ENCODE peak calls at places on chromosomes 13 and 19, in nine cellular contexts. One of them, this sample, is unnamed.
A peak's percentile ranks its signal among the peaks of the same experiment; 100 is the strongest.

GRCh38 chr19:13396256-13397080 is 109.8 kb downstream of the CACNA1A start:
- DNase-seq in epithelial cell of prostate: no peak
- DNase-seq in anterior cingulate cortex: peak; percentile 5
- DNase-seq in choroid plexus epithelial cell: peak; percentile 41
- DNase-seq in skeletal muscle cell: peak; percentile 64
- DNase-seq in activated naive CD4-positive, alpha-beta T cell treated with anti-CD3 and anti-CD28 coated beads for 36 hours: peak; percentile 6
- DNase-seq in NCI-H774: no peak
- DNase-seq in activated effector memory CD4-positive, alpha-beta T cell treated with Interleukin-2 at 50 U/mL for 16 hours: no peak
- DNase-seq in neural progenitor cell: peak; percentile 83
- DNase-seq in this sample: peak; percentile 20

GRCh38 chr19:13401388-13401787 is 104.9 kb downstream of the CACNA1A start:
- DNase-seq in activated naive CD4-positive, alpha-beta T cell treated with anti-CD3 and anti-CD28 coated beads for 36 hours: peak; percentile 7
- DNase-seq in anterior cingulate cortex: no peak
- DNase-seq in neural progenitor cell: no peak
- DNase-seq in activated effector memory CD4-positive, alpha-beta T cell treated with Interleukin-2 at 50 U/mL for 16 hours: no peak
- DNase-seq in skeletal muscle cell: no peak
- DNase-seq in choroid plexus epithelial cell: peak; percentile 20
- DNase-seq in NCI-H774: no peak
- DNase-seq in epithelial cell of prostate: no peak
- DNase-seq in this sample: no peak

GRCh38 chr19:29292146-29292545 is 79.2 kb upstream of the UQCRFS1 start:
- DNase-seq in anterior cingulate cortex: no peak
- DNase-seq in skeletal muscle cell: no peak
- DNase-seq in NCI-H774: no peak
- DNase-seq in activated effector memory CD4-positive, alpha-beta T cell treated with Interleukin-2 at 50 U/mL for 16 hours: no peak
- DNase-seq in neural progenitor cell: no peak
- DNase-seq in choroid plexus epithelial cell: no peak
- DNase-seq in epithelial cell of prostate: no peak
- DNase-seq in activated naive CD4-positive, alpha-beta T cell treated with anti-CD3 and anti-CD28 coated beads for 36 hours: no peak
- DNase-seq in this sample: no peak

GRCh38 chr13:88235441-88235840 is 564.3 kb downstream of the SLITRK5 start:
- DNase-seq in anterior cingulate cortex: no peak
- DNase-seq in epithelial cell of prostate: no peak
- DNase-seq in choroid plexus epithelial cell: no peak
- DNase-seq in activated naive CD4-positive, alpha-beta T cell treated with anti-CD3 and anti-CD28 coated beads for 36 hours: no peak
- DNase-seq in NCI-H774: no peak
- DNase-seq in skeletal muscle cell: no peak
- DNase-seq in neural progenitor cell: no peak
- DNase-seq in activated effector memory CD4-positive, alpha-beta T cell treated with Interleukin-2 at 50 U/mL for 16 hours: no peak
- DNase-seq in this sample: no peak

GRCh38 chr19:2982983-2983350 is 5.6 kb downstream of the TLE6 start:
- DNase-seq in neural progenitor cell: peak; percentile 42
- DNase-seq in choroid plexus epithelial cell: peak; percentile 87
- DNase-seq in epithelial cell of prostate: no peak
- DNase-seq in activated naive CD4-positive, alpha-beta T cell treated with anti-CD3 and anti-CD28 coated beads for 36 hours: no peak
- DNase-seq in NCI-H774: peak; percentile 48
- DNase-seq in skeletal muscle cell: peak; percentile 82
- DNase-seq in anterior cingulate cortex: peak; percentile 59
- DNase-seq in activated effector memory CD4-positive, alpha-beta T cell treated with Interleukin-2 at 50 U/mL for 16 hours: no peak
- DNase-seq in this sample: peak; percentile 89

GRCh38 chr13:110590577-110590976 is 24.8 kb upstream of the NAXD start:
- DNase-seq in choroid plexus epithelial cell: no peak
- DNase-seq in skeletal muscle cell: no peak
- DNase-seq in activated naive CD4-positive, alpha-beta T cell treated with anti-CD3 and anti-CD28 coated beads for 36 hours: no peak
- DNase-seq in anterior cingulate cortex: no peak
- DNase-seq in epithelial cell of prostate: no peak
- DNase-seq in activated effector memory CD4-positive, alpha-beta T cell treated with Interleukin-2 at 50 U/mL for 16 hours: no peak
- DNase-seq in NCI-H774: no peak
- DNase-seq in neural progenitor cell: no peak
- DNase-seq in this sample: no peak

GRCh38 chr19:35757231-35757748 is 461 bp upstream of the HSPB6 start:
- DNase-seq in NCI-H774: peak; percentile 63
- DNase-seq in epithelial cell of prostate: no peak
- DNase-seq in choroid plexus epithelial cell: peak; percentile 99
- DNase-seq in activated naive CD4-positive, alpha-beta T cell treated with anti-CD3 and anti-CD28 coated beads for 36 hours: peak; percentile 56
- DNase-seq in neural progenitor cell: peak; percentile 66
- DNase-seq in anterior cingulate cortex: no peak
- DNase-seq in skeletal muscle cell: peak; percentile 98
- DNase-seq in activated effector memory CD4-positive, alpha-beta T cell treated with Interleukin-2 at 50 U/mL for 16 hours: no peak
- DNase-seq in this sample: peak; percentile 87

GRCh38 chr13:100887729-100888151 is 213.1 kb upstream of the TMTC4 start:
- DNase-seq in activated effector memory CD4-positive, alpha-beta T cell treated with Interleukin-2 at 50 U/mL for 16 hours: no peak
- DNase-seq in NCI-H774: no peak
- DNase-seq in neural progenitor cell: no peak
- DNase-seq in activated naive CD4-positive, alpha-beta T cell treated with anti-CD3 and anti-CD28 coated beads for 36 hours: no peak
- DNase-seq in choroid plexus epithelial cell: peak; percentile 73
- DNase-seq in anterior cingulate cortex: no peak
- DNase-seq in epithelial cell of prostate: no peak
- DNase-seq in skeletal muscle cell: peak; percentile 85
- DNase-seq in this sample: no peak

GRCh38 chr13:99352351-99353271 is 45.4 kb upstream of the GPR183 start:
- DNase-seq in choroid plexus epithelial cell: no peak
- DNase-seq in neural progenitor cell: no peak
- DNase-seq in skeletal muscle cell: no peak
- DNase-seq in NCI-H774: no peak
- DNase-seq in activated effector memory CD4-positive, alpha-beta T cell treated with Interleukin-2 at 50 U/mL for 16 hours: no peak
- DNase-seq in activated naive CD4-positive, alpha-beta T cell treated with anti-CD3 and anti-CD28 coated beads for 36 hours: peak; percentile 64
- DNase-seq in epithelial cell of prostate: no peak
- DNase-seq in anterior cingulate cortex: no peak
- DNase-seq in this sample: no peak

GRCh38 chr19:5718032-5718578 is 1.8 kb downstream of the LONP1 start:
- DNase-seq in anterior cingulate cortex: no peak
- DNase-seq in epithelial cell of prostate: no peak
- DNase-seq in skeletal muscle cell: peak; percentile 17
- DNase-seq in activated naive CD4-positive, alpha-beta T cell treated with anti-CD3 and anti-CD28 coated beads for 36 hours: peak; percentile 72
- DNase-seq in activated effector memory CD4-positive, alpha-beta T cell treated with Interleukin-2 at 50 U/mL for 16 hours: no peak
- DNase-seq in neural progenitor cell: no peak
- DNase-seq in NCI-H774: no peak
- DNase-seq in choroid plexus epithelial cell: peak; percentile 61
- DNase-seq in this sample: no peak

GRCh38 chr19:30711296-30711695 is 339.1 kb downstream of the ZNF536 start:
- DNase-seq in activated naive CD4-positive, alpha-beta T cell treated with anti-CD3 and anti-CD28 coated beads for 36 hours: no peak
- DNase-seq in NCI-H774: no peak
- DNase-seq in epithelial cell of prostate: no peak
- DNase-seq in activated effector memory CD4-positive, alpha-beta T cell treated with Interleukin-2 at 50 U/mL for 16 hours: no peak
- DNase-seq in neural progenitor cell: peak; percentile 52
- DNase-seq in anterior cingulate cortex: no peak
- DNase-seq in choroid plexus epithelial cell: no peak
- DNase-seq in skeletal muscle cell: no peak
- DNase-seq in this sample: no peak

GRCh38 chr13:24161010-24161775 is 673 bp downstream of the SPATA13 start:
- DNase-seq in activated naive CD4-positive, alpha-beta T cell treated with anti-CD3 and anti-CD28 coated beads for 36 hours: peak; percentile 42
- DNase-seq in anterior cingulate cortex: peak; percentile 55
- DNase-seq in skeletal muscle cell: no peak
- DNase-seq in choroid plexus epithelial cell: no peak
- DNase-seq in neural progenitor cell: peak; percentile 37
- DNase-seq in epithelial cell of prostate: no peak
- DNase-seq in NCI-H774: no peak
- DNase-seq in activated effector memory CD4-positive, alpha-beta T cell treated with Interleukin-2 at 50 U/mL for 16 hours: no peak
- DNase-seq in this sample: no peak

GRCh38 chr19:35462476-35462953 is 14.5 kb downstream of the FFAR2 start:
- DNase-seq in epithelial cell of prostate: no peak
- DNase-seq in neural progenitor cell: no peak
- DNase-seq in choroid plexus epithelial cell: no peak
- DNase-seq in NCI-H774: no peak
- DNase-seq in skeletal muscle cell: no peak
- DNase-seq in activated naive CD4-positive, alpha-beta T cell treated with anti-CD3 and anti-CD28 coated beads for 36 hours: peak; percentile 59
- DNase-seq in anterior cingulate cortex: no peak
- DNase-seq in activated effector memory CD4-positive, alpha-beta T cell treated with Interleukin-2 at 50 U/mL for 16 hours: peak; percentile 39
- DNase-seq in this sample: no peak

GRCh38 chr19:44846455-44847143 is 502 bp downstream of the NECTIN2 start:
- DNase-seq in anterior cingulate cortex: no peak
- DNase-seq in skeletal muscle cell: no peak
- DNase-seq in neural progenitor cell: peak; percentile 95
- DNase-seq in NCI-H774: no peak
- DNase-seq in choroid plexus epithelial cell: peak; percentile 45
- DNase-seq in activated naive CD4-positive, alpha-beta T cell treated with anti-CD3 and anti-CD28 coated beads for 36 hours: no peak
- DNase-seq in activated effector memory CD4-positive, alpha-beta T cell treated with Interleukin-2 at 50 U/mL for 16 hours: no peak
- DNase-seq in epithelial cell of prostate: no peak
- DNase-seq in this sample: no peak

GRCh38 chr13:105219636-105220035 is 1315.8 kb downstream of the EFNB2 start:
- DNase-seq in activated naive CD4-positive, alpha-beta T cell treated with anti-CD3 and anti-CD28 coated beads for 36 hours: no peak
- DNase-seq in NCI-H774: no peak
- DNase-seq in neural progenitor cell: no peak
- DNase-seq in choroid plexus epithelial cell: peak; percentile 49
- DNase-seq in skeletal muscle cell: no peak
- DNase-seq in anterior cingulate cortex: no peak
- DNase-seq in activated effector memory CD4-positive, alpha-beta T cell treated with Interleukin-2 at 50 U/mL for 16 hours: no peak
- DNase-seq in epithelial cell of prostate: no peak
- DNase-seq in this sample: no peak

This sample was measured in left ventricle myocardium inferior.